ENCODE peak calls at places on chromosomes 16 and 17, in seven cellular contexts. S, E, P, I, V, O and X are unnamed samples.

GRCh38 chr17:19904924-19905323 is 37.2 kb upstream of the ULK2 start:
- DNase-seq in S (no peak), E (no peak), P (no peak), I (no peak), V (no peak), O (no peak), X (no peak)

GRCh38 chr17:4018446-4018845 is 54.2 kb upstream of the ATP2A3 start:
- DNase-seq in S (no peak), E (no peak), P (no peak), I (no peak), V (no peak), O (no peak), X (no peak)

GRCh38 chr16:86051376-86052114 is 152.6 kb downstream of the IRF8 start:
- DNase-seq in S (peak), E (no peak), P (no peak), I (no peak), V (no peak), O (no peak), X (no peak)

GRCh38 chr16:67025151-67025550 is 3.8 kb upstream of the CBFB start:
- DNase-seq in S (no peak), E (no peak), P (no peak), I (no peak), V (peak), O (no peak), X (no peak)

GRCh38 chr17:33819539-33819938 is 435.5 kb upstream of the CCL2 start:
- DNase-seq in S (no peak), E (no peak), P (no peak), I (no peak), V (no peak), O (no peak), X (no peak)

GRCh38 chr16:28155293-28155692 is 56.5 kb downstream of the XPO6 start:
- DNase-seq in S (no peak), E (no peak), P (no peak), I (no peak), V (no peak), O (no peak), X (no peak)

GRCh38 chr17:68943123-68943811 is 11.9 kb downstream of the ABCA8 start:
- DNase-seq in S (no peak), E (no peak), P (no peak), I (no peak), V (no peak), O (no peak), X (no peak)

GRCh38 chr17:81440511-81441244 is 45.4 kb downstream of the BAHCC1 start:
- DNase-seq in S (peak), E (no peak), P (peak), I (peak), V (peak), O (no peak), X (no peak)

GRCh38 chr17:40486513-40487370 is 14.7 kb downstream of the TNS4 start:
- DNase-seq in S (no peak), E (peak), P (no peak), I (no peak), V (no peak), O (no peak), X (peak)

GRCh38 chr17:71402661-71403141 is 718.1 kb upstream of the SOX9 start:
- DNase-seq in S (no peak), E (no peak), P (no peak), I (no peak), V (no peak), O (no peak), X (no peak)

GRCh38 chr16:11193494-11193893 is 62.5 kb downstream of the SOCS1 start:
- DNase-seq in S (no peak), E (no peak), P (no peak), I (no peak), V (no peak), O (no peak), X (no peak)

DNA sequence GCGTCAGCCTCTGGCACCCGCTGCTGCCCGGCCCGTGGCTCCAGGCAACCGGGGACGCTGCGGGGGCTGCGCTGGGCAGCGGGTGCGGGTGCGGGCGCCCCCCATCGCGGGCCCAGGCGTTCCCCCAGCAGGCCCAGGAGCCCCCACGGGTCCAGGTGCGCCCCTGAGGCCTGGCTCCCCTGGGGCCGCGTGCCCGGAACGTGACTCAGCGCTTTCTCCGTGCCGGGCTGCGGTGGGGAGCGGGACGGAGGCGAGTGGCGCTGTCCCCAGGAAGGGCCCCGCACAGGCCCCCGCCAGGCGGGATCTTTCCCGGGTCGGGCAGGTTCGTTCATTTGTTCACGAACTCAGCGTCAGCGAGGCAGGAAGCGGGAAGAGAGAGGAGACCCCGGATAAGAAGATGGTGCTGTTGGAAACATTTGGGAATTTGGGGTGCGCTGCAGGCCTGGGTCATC is 18.4 kb upstream of the EXOC7 start:
- DNase-seq in S (no peak), E (no peak), P (no peak), I (no peak), V (peak), O (no peak), X (no peak)
- H3K4me3 ChIP-seq in S (no peak), E (no peak), P (peak), I (no peak), V (peak), O (peak), X (no peak)

GRCh38 chr16:9458816-9459215 is 367.4 kb downstream of the HAPSTR1 start:
- DNase-seq in S (no peak), E (no peak), P (no peak), I (no peak), V (no peak), O (no peak), X (no peak)

GRCh38 chr16:9457215-9457614 is 365.8 kb downstream of the HAPSTR1 start:
- DNase-seq in S (no peak), E (no peak), P (no peak), I (no peak), V (no peak), O (peak), X (no peak)
- H3K4me3 ChIP-seq in S (no peak), E (no peak), P (no peak), I (no peak), V (no peak), O (no peak), X (no peak)

GRCh38 chr16:20906225-20906870 is 5.8 kb downstream of the LYRM1 start:
- DNase-seq in S (peak), E (peak), P (no peak), I (no peak), V (no peak), O (peak), X (peak)
- H3K4me3 ChIP-seq in S (no peak), E (no peak), P (no peak), I (no peak), V (no peak), O (no peak), X (no peak)

DNA sequence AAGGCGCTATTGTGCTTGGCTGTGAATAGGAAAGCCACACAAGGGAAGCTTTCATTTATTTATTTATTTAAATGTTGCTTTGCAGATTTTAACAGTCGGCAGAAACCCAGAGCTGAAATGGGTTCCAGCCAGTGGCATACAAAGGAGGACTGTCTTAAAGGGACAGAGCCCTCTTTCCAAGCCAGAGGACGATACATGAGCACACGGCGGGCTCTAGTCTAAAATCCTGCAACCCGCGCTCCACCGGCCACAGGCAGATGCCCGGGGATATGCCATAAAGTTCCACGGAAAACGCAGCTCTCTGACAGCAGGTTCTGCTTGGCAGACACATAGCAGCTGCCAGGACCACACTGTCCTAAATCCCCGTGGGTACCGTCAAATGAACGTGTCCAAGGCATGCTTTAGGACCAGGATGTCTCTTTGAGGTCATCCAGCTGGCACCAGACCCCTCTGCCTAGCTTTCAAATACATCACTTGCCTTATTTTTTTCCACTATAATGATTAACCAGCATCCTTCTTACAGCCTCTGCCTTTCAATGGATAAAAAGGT is 64.6 kb downstream of the CYTH1 start:
- DNase-seq in S (peak), E (no peak), P (no peak), I (peak), V (peak), O (peak), X (no peak)
- H3K4me3 ChIP-seq in S (peak), E (peak), P (peak), I (peak), V (no peak), O (peak), X (peak)

GRCh38 chr16:56643080-56643778 is 4.8 kb downstream of the MT1A start:
- DNase-seq in S (peak), E (no peak), P (peak), I (no peak), V (peak), O (peak), X (no peak)
- H3K4me3 ChIP-seq in S (peak), E (peak), P (no peak), I (no peak), V (peak), O (peak), X (peak)

GRCh38 chr17:26775219-26775822 is 518.6 kb upstream of the WSB1 start:
- DNase-seq in S (no peak), E (no peak), P (no peak), I (no peak), V (no peak), O (no peak), X (no peak)

GRCh38 chr17:26773189-26774188 is 520.4 kb upstream of the WSB1 start:
- DNase-seq in S (no peak), E (no peak), P (no peak), I (no peak), V (peak), O (no peak), X (no peak)

DNA sequence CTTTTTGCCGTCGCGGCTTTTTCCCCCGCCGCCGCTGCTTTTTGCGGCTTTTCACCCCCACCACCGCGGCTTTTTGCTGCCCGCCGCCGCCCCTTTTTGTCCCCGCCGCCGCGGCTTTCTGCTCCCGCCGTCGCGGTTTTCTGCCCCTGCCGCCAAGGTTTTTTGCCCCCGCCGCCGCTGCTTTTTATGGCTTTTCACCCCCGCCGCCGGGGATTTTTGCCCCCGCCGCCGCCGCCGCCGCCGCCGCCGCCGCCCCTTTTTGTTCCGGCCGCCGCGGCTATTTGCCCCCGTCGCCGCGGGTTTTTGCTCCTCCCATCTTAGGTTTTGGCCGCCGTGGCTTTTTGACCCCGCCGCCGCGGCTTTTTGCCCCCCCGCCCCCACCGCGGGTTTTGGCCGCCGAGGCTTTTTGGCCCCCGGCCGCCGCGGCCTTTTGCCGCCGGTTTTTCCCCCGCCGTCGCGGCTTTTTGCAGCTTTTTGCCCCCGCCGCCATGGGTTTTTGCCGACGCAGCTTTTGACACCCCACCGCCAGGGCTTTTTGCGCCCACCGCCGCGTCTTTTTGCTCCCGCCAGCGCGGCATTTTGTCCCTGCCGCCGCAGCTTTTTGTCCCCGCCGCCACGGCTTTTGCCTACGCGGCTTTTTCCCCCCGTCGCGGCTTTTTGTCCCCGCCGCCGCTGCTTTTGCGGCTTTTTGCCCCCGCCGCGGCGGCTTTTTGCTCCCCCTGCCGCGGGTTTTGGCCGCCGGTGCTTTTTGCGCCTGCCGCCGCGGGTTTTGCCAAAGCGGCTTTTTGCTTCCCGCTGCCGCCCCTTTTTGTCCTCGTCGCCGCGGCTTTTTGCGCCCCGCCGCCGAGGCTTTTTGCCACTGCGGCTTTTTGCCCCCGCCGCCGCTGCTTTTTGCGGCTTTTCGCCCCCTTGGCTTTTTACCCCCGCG is 519.4 kb upstream of the WSB1 start:
- DNase-seq in S (no peak), E (no peak), P (no peak), I (no peak), V (peak), O (no peak), X (no peak)
- H3K4me3 ChIP-seq in S (no peak), E (no peak), P (no peak), I (no peak), V (no peak), O (no peak), X (no peak)